ENCODE peak calls at places on chromosomes 5 and 9, in nine cellular contexts. C is tibial nerve, H is upper lobe of left lung, X is stomach, W is K562, K is ovary, D is sigmoid colon, P is H1, G is transverse colon. F is an unnamed sample. For H3K36me3, the result is how much of the 10 kb centered on the place peaks cover.

GRCh38 chr5:172805018-172805683 is 28.9 kb upstream of the ERGIC1 start:
- DNase-seq in C (no peak), H (no peak), X (no peak), W (no peak), K (no peak), D (no peak), P (no peak), G (no peak), F (no peak)

GRCh38 chr5:119878712-119879111 is 249.4 kb downstream of the FAM170A start:
- DNase-seq in C (no peak), H (no peak), X (no peak), W (no peak), K (no peak), D (no peak), P (no peak), G (no peak), F (no peak)

GRCh38 chr9:10265102-10265708 is 347.6 kb downstream of the PTPRD start:
- DNase-seq in C (no peak), H (no peak), X (no peak), W (no peak), K (no peak), D (no peak), P (no peak), G (no peak), F (no peak)

GRCh38 chr9:136079211-136079915 is 15.7 kb downstream of the NACC2 start:
- DNase-seq in C (no peak), H (peak), X (no peak), W (no peak), K (no peak), D (peak), P (no peak), G (no peak), F (no peak)

GRCh38 chr5:147393866-147394265 is 116.0 kb downstream of the DPYSL3 start:
- DNase-seq in C (no peak), H (peak), X (no peak), W (no peak), K (no peak), D (no peak), P (peak), G (no peak), F (no peak)

GRCh38 chr5:1000329-1000728 is 8.3 kb upstream of the NKD2 start:
- DNase-seq in C (peak), H (no peak), X (peak), W (no peak), K (no peak), D (peak), P (no peak), G (no peak), F (no peak)

GRCh38 chr9:97934321-97935115 is 3.5 kb downstream of the HEMGN start:
- DNase-seq in C (no peak), H (no peak), X (no peak), W (no peak), K (no peak), D (no peak), P (no peak), G (no peak), F (no peak)

GRCh38 chr5:95620870-95621838 is 1.3 kb downstream of the GPR150 start:
- DNase-seq in C (no peak), H (peak), X (peak), W (no peak), K (peak), D (no peak), P (peak), G (peak), F (no peak)

GRCh38 chr5:113230711-113231652 is 203.8 kb downstream of the TSSK1B start:
- DNase-seq in C (no peak), H (no peak), X (no peak), W (no peak), K (no peak), D (no peak), P (peak), G (no peak), F (no peak)
- TF ChIP-seq EP300 in C (no peak), H (no peak), X (no peak), W (no peak), K (no peak), D (no peak), P (no peak), G (no peak), F (no peak)

DNA sequence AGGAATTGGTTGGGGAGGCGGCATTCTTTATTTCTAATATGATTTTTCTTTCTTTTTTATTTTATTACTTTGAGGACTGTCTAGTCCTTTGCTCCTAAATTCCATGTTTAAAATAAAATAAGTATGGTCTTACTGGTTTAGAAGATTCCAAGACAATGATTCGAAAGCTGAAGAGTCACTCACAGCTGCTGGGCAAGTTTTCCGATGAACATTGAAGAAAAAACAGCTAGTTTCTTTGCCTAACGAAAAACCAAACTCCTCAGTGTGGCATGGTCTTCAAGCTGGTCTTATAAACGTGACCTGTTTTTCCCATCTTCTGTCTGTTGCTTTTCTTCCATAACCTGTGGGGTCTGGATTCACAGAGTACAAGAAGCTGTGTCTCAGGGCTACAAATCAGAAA is 25.1 kb downstream of the ZNF474 start:
- DNase-seq in C (no peak), H (no peak), X (no peak), W (no peak), K (no peak), D (no peak), P (no peak), G (no peak), F (no peak)
- H3K4me3 ChIP-seq in C (no peak), H (no peak), X (no peak), W (no peak), K (no peak), D (no peak), P (no peak), G (no peak), F (no peak)

GRCh38 chr9:137777761-137778160 is 99.8 kb upstream of the CACNA1B start:
- DNase-seq in C (no peak), H (no peak), X (no peak), W (no peak), K (no peak), D (peak), P (no peak), G (no peak), F (no peak)
- H3K36me3 ChIP-seq in C (under half), H (half or more), X (half or more), W (half or more), K (under half), D (half or more), P (under half), G (under half), F (half or more)

DNA sequence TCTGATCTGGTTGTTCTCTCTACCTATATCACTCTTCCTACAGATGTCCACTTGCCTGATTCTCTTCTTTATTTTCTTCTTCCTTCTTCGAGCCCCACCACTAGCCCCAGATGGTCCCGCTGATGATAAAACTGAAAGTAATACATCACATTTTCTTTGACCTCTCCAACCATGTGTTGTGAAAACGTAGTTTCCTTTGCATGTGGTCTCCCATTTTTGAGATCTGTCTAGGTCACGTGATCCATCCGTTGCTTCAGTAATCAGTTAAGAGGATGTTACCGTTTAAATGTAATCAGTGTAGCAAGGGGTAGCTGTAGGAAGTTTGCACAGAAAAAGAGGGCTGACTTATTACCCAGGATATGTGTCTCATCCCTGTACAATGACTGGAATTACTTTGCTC is 426.3 kb upstream of the TLE4 start:
- DNase-seq in C (no peak), H (no peak), X (no peak), W (no peak), K (no peak), D (no peak), P (no peak), G (no peak), F (no peak)
- TF ChIP-seq EP300 in C (no peak), H (no peak), X (no peak), W (no peak), K (no peak), D (no peak), P (no peak), G (no peak), F (no peak)

DNA sequence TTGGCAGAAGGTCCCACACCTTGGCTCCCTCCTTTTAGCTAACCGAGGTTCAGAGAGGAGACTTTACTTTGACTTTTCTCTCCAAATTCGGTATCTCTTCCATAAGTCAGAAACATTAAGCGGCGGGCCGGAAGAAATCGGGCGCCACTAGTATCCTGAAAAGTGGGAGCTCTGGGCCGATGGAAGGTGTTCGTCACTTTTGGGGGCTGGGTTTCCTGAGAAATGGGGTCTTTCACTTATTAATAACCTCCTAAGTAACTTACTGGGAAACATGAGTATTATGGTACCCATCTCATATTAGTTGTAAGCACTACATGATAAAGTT is 716 bp downstream of the STX17 start:
- DNase-seq in C (peak), H (no peak), X (no peak), W (no peak), K (no peak), D (no peak), P (no peak), G (no peak), F (no peak)
- H3K4me3 ChIP-seq in C (peak), H (peak), X (peak), W (peak), K (peak), D (peak), P (peak), G (peak), F (peak)

DNA sequence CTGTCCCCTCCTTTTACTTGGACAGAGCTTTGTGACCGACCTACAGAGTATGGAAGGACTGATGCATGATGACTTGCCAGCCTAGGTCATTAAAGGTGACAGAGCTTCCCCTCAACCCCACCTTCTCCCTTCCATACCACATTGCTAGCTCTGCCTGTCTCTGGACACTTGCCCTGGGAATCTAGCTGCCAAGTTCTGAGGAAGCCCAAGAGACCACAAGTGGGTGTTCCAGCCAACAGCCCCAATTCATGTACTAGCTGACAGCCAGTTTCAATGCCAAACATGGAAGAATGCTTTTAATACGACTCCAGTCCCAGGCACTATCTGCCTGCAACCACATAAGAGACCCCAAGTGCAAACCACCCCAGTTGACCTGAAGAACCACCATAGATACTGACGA is 477.1 kb downstream of the SPOCK1 start:
- DNase-seq in C (no peak), H (no peak), X (no peak), W (no peak), K (no peak), D (no peak), P (no peak), G (no peak), F (no peak)
- H3K36me3 ChIP-seq in C (under half), H (under half), X (under half), W (under half), K (under half), D (under half), P (under half), G (under half), F (under half)

DNA sequence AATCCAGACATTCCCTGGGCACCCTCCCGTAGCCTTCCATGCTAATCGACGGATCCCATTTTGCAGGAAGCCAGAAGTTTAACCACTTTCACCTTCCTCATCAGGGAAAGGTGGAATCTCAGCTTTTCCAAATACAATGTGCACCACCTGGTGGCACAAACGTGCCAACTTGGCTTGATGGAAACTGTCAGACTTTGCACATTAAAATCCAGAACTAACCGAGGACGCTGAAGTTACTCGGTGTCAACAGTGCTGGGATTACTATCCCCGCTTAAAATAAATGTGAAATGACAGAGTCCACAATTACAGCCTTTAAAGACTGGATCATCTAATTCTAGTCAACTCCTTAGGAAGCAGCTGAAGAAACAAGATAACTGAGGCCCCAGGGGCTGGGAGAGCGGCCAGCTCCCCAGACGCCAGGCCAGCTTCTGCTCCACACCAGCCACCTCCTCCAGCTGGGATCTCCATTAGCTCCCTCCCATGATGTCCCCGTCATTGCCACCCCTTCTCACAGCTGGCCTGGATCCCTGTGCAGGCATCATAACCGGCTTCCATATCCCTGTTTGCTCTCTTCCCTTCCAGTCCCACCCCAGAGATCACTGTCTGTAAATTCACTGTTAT is 50.2 kb upstream of the RETREG1 start:
- DNase-seq in C (no peak), H (peak), X (peak), W (no peak), K (no peak), D (no peak), P (no peak), G (peak), F (no peak)
- TF ChIP-seq EP300 in C (no peak), H (no peak), X (no peak), W (no peak), K (no peak), D (no peak), P (no peak), G (no peak), F (no peak)

GRCh38 chr9:74499770-74500583 is 2.8 kb downstream of the RORB start:
- DNase-seq in C (no peak), H (no peak), X (no peak), W (no peak), K (no peak), D (no peak), P (peak), G (no peak), F (no peak)
- H3K4me3 ChIP-seq in C (peak), H (peak), X (peak), W (no peak), K (peak), D (peak), P (peak), G (peak), F (peak)